ENCODE peak calls at places on chromosomes 4 and X, in seven cellular contexts. N is GM13977, V is mesothelial cell of epicardium, L is NCI-H1436, M is substantia nigra, O is nephron progenitor cell, U is smooth muscle cell of the brain vasculature. Q is an unnamed sample.

GRCh38 chr4:113435893-113436292 is 325.6 kb downstream of the CAMK2D start:
- DNase-seq in V (no peak), N (no peak), L (peak; percentile 79), U (no peak), O (no peak), M (no peak), Q (peak; percentile 47)

GRCh38 chrX:19866626-19867410 is 20.6 kb downstream of the SH3KBP1 start:
- DNase-seq in N (no peak), M (no peak), O (no peak), V (no peak), U (no peak), L (no peak), Q (no peak)

GRCh38 chrX:68828740-68829593 is at the start of gene EFNB1:
- DNase-seq in N (peak; percentile 87), M (peak; percentile 82), L (peak; percentile 98), U (peak; percentile 90), O (peak; percentile 86), V (peak; percentile 65), Q (peak; percentile 94)

GRCh38 chr4:144582105-144582850 is 63.7 kb upstream of the HHIP start:
- DNase-seq in N (no peak), M (no peak), O (no peak), U (no peak), L (no peak), V (no peak), Q (no peak)

GRCh38 chr4:40210776-40211175 is 13.9 kb downstream of the RHOH start:
- DNase-seq in O (no peak), U (no peak), L (no peak), V (no peak), M (no peak), N (no peak), Q (no peak)

GRCh38 chrX:96244955-96245354 is 439.7 kb upstream of the DIAPH2 start:
- DNase-seq in V (no peak), M (no peak), U (no peak), O (no peak), L (no peak), N (no peak), Q (no peak)

GRCh38 chr4:83964996-83965541 is 429.2 kb downstream of the GPAT3 start:
- DNase-seq in O (no peak), N (no peak), L (no peak), U (no peak), M (no peak), V (no peak), Q (no peak)

GRCh38 chr4:53479731-53480525 is 102.5 kb downstream of the FIP1L1 start:
- DNase-seq in V (no peak), M (no peak), U (no peak), N (no peak), L (no peak), O (no peak), Q (no peak)

GRCh38 chrX:68186552-68187262 is 246.6 kb downstream of the OPHN1 start:
- DNase-seq in N (no peak), U (no peak), V (no peak), L (no peak), M (no peak), O (no peak), Q (no peak)

GRCh38 chrX:153999359-154000037 is 20.2 kb downstream of the IRAK1 start:
- DNase-seq in U (no peak), O (no peak), L (no peak), M (no peak), V (no peak), N (no peak), Q (no peak)

GRCh38 chr4:157265281-157265680 is 44.8 kb downstream of the GRIA2 start:
- DNase-seq in N (no peak), M (no peak), V (no peak), L (no peak), O (peak; percentile 9), U (no peak), Q (peak; percentile 70)

GRCh38 chr4:165873298-165874071 is 448 bp downstream of the TLL1 start:
- DNase-seq in N (peak; percentile 36), L (peak; percentile 15), O (peak; percentile 69), U (no peak), V (no peak), M (no peak), Q (peak; percentile 64)

GRCh38 chrX:119753639-119754257 is 4.6 kb upstream of the SOWAHD start:
- DNase-seq in L (peak; percentile 63), O (no peak), N (no peak), V (no peak), M (no peak), U (no peak), Q (peak; percentile 45)

GRCh38 chr4:164956766-164957643 is 20.5 kb downstream of the TRIM61 start:
- DNase-seq in O (peak; percentile 71), M (peak; percentile 84), L (peak; percentile 82), N (peak; percentile 88), V (peak; percentile 54), U (peak; percentile 18), Q (peak; percentile 79)

GRCh38 chr4:122003335-122003734 is 51.5 kb upstream of the TRPC3 start:
- DNase-seq in M (no peak), U (no peak), N (peak; percentile 9), L (no peak), V (no peak), O (peak; percentile 12), Q (peak; percentile 30)

GRCh38 chr4:124526321-124526720 is 186.2 kb downstream of the ANKRD50 start:
- DNase-seq in O (no peak), V (no peak), U (no peak), L (no peak), M (no peak), N (no peak), Q (no peak)

GRCh38 chr4:40439519-40439918 is 104.4 kb downstream of the CHRNA9 start:
- DNase-seq in O (no peak), N (no peak), U (no peak), M (no peak), L (no peak), V (no peak), Q (no peak)

GRCh38 chrX:110257889-110258288 is 60.0 kb downstream of the AMMECR1 start:
- DNase-seq in M (no peak), O (no peak), N (no peak), L (no peak), V (no peak), U (no peak), Q (no peak)

GRCh38 chrX:64850371-64851082 is 125.7 kb downstream of the ZC4H2 start:
- DNase-seq in N (no peak), V (no peak), L (no peak), M (no peak), U (no peak), O (no peak), Q (no peak)

GRCh38 chr4:112592717-112593116 is 44.0 kb downstream of the ZGRF1 start:
- DNase-seq in M (no peak), V (no peak), N (no peak), U (no peak), O (no peak), L (no peak), Q (no peak)

GRCh38 chr4:18318682-18319410 is 297.3 kb upstream of the LCORL start:
- DNase-seq in L (no peak), O (no peak), U (no peak), N (no peak), V (no peak), M (no peak), Q (no peak)

GRCh38 chrX:11188664-11189063 is 77.5 kb downstream of the HCCS start:
- DNase-seq in U (no peak), N (no peak), V (no peak), M (no peak), L (no peak), O (no peak), Q (no peak)

GRCh38 chr4:145438298-145438697 is 43.4 kb upstream of the SMAD1 start:
- DNase-seq in V (no peak), L (no peak), M (no peak), N (no peak), O (no peak), U (no peak), Q (no peak)